ENCODE peak calls at places on chromosomes 3 and 15, in eight cellular contexts. C, U, F, B, G, N, E and D are unnamed samples.

GRCh38 chr3:108132727-108133373 is 42.0 kb upstream of the CD47 start:
- DNase-seq in G (no peak), N (no peak), E (no peak), B (no peak), C (peak), F (no peak), U (peak), D (no peak)

GRCh38 chr3:183434992-183435391 is 6.6 kb upstream of the MCF2L2 start:
- DNase-seq in U (no peak), N (no peak), B (no peak), G (no peak), E (no peak), C (no peak), F (no peak), D (no peak)

GRCh38 chr15:89754361-89755154 is 3.5 kb upstream of the MESP1 start:
- DNase-seq in G (no peak), F (no peak), N (no peak), B (no peak), U (no peak), C (no peak), E (no peak), D (no peak)

GRCh38 chr3:165800970-165801369 is 36.3 kb downstream of the BCHE start:
- DNase-seq in U (peak), C (peak), E (no peak), G (no peak), F (no peak), N (no peak), B (no peak), D (no peak)

GRCh38 chr15:79089331-79089889 is 1.2 kb downstream of the RASGRF1 start:
- DNase-seq in B (no peak), N (peak), G (no peak), C (no peak), E (no peak), F (no peak), U (no peak), D (peak)

GRCh38 chr3:197239857-197240256 is 58.6 kb downstream of the DLG1 start:
- DNase-seq in C (no peak), N (no peak), B (no peak), E (no peak), F (no peak), G (no peak), U (no peak), D (peak)

GRCh38 chr15:27592036-27592725 is 506.9 kb downstream of the OCA2 start:
- DNase-seq in C (no peak), U (no peak), F (no peak), E (no peak), B (no peak), N (no peak), G (no peak), D (no peak)

GRCh38 chr3:41716391-41716910 is 245.5 kb downstream of the ULK4 start:
- DNase-seq in F (no peak), E (no peak), B (no peak), G (no peak), C (no peak), U (no peak), N (no peak), D (no peak)

GRCh38 chr3:128559486-128560225 is 66.7 kb upstream of the GATA2 start:
- DNase-seq in N (no peak), C (peak), G (no peak), U (no peak), F (no peak), E (no peak), B (no peak), D (no peak)

GRCh38 chr3:124266517-124266916 is 274.6 kb upstream of the ROPN1 start:
- DNase-seq in C (peak), U (no peak), F (no peak), G (no peak), N (peak), E (no peak), B (no peak), D (peak)

GRCh38 chr3:194496217-194496881 is 9.5 kb upstream of the ATP13A3 start:
- DNase-seq in B (no peak), E (no peak), F (no peak), G (no peak), N (no peak), U (no peak), C (peak), D (no peak)